ENCODE peak calls at places on chromosomes 5 and 9, in six cellular contexts. One of them, this sample, is unnamed.

GRCh38 chr5:44002381-44002901 is 386.8 kb downstream of the FGF10 start:
- DNase-seq in K562: no peak
- DNase-seq in HEK293T: no peak
- DNase-seq in iris pigment epithelial cell: peak
- DNase-seq in neuronal stem cell: no peak
- DNase-seq in NCI-H226: no peak
- DNase-seq in this sample: no peak

GRCh38 chr5:67211926-67212325 is 15.3 kb upstream of the CD180 start:
- DNase-seq in HEK293T: no peak
- DNase-seq in neuronal stem cell: no peak
- DNase-seq in K562: no peak
- DNase-seq in NCI-H226: peak
- DNase-seq in iris pigment epithelial cell: peak
- DNase-seq in this sample: peak

GRCh38 chr5:77396017-77396416 is 96.1 kb downstream of the WDR41 start:
- DNase-seq in neuronal stem cell: no peak
- DNase-seq in iris pigment epithelial cell: no peak
- DNase-seq in NCI-H226: no peak
- DNase-seq in HEK293T: no peak
- DNase-seq in K562: no peak
- DNase-seq in this sample: no peak

GRCh38 chr9:134863941-134864820 is 16.4 kb upstream of the FCN2 start:
- DNase-seq in K562: no peak
- DNase-seq in neuronal stem cell: no peak
- DNase-seq in iris pigment epithelial cell: no peak
- DNase-seq in NCI-H226: no peak
- DNase-seq in HEK293T: no peak
- DNase-seq in this sample: no peak

GRCh38 chr5:141488591-141489478 is at the start of gene PCDHGC5:
- DNase-seq in neuronal stem cell: no peak
- DNase-seq in NCI-H226: peak
- DNase-seq in K562: no peak
- DNase-seq in iris pigment epithelial cell: peak
- DNase-seq in HEK293T: no peak
- DNase-seq in this sample: peak

GRCh38 chr9:99350461-99350860 is 128.4 kb downstream of the SEC61B start:
- DNase-seq in neuronal stem cell: no peak
- DNase-seq in iris pigment epithelial cell: no peak
- DNase-seq in K562: no peak
- DNase-seq in HEK293T: no peak
- DNase-seq in NCI-H226: peak
- DNase-seq in this sample: no peak

GRCh38 chr5:1059884-1060263 is 51.3 kb downstream of the NKD2 start:
- DNase-seq in NCI-H226: no peak
- DNase-seq in HEK293T: no peak
- DNase-seq in iris pigment epithelial cell: no peak
- DNase-seq in neuronal stem cell: no peak
- DNase-seq in K562: no peak
- DNase-seq in this sample: no peak

GRCh38 chr9:93052791-93053540 is 5.5 kb upstream of the SUSD3 start:
- DNase-seq in HEK293T: no peak
- DNase-seq in K562: no peak
- DNase-seq in neuronal stem cell: no peak
- DNase-seq in NCI-H226: no peak
- DNase-seq in iris pigment epithelial cell: no peak
- DNase-seq in this sample: no peak

GRCh38 chr5:151155149-151155776 is 2.3 kb downstream of the ANXA6 start:
- DNase-seq in HEK293T: no peak
- DNase-seq in neuronal stem cell: no peak
- DNase-seq in NCI-H226: peak
- DNase-seq in iris pigment epithelial cell: peak
- DNase-seq in K562: no peak
- DNase-seq in this sample: peak

GRCh38 chr5:75335952-75336624 is 932 bp upstream of the HMGCR start:
- DNase-seq in NCI-H226: peak
- DNase-seq in neuronal stem cell: peak
- DNase-seq in iris pigment epithelial cell: peak
- DNase-seq in HEK293T: peak
- DNase-seq in K562: peak
- DNase-seq in this sample: peak

This sample was measured in fibroblast of lung.